ENCODE peak calls at places on chromosomes 1 and 21, in ten cellular contexts. P is A673; H is hepatocyte; C is cardiac muscle cell; G is Caco-2; D is K562; E is spleen; K is CD8-positive, alpha-beta T cell; Y is OCI-LY7; J is IMR-90. V is an unnamed sample.
A peak's percentile ranks its signal among the peaks of the same experiment; 100 is the strongest.

GRCh38 chr1:24639881-24640280 is 3.2 kb upstream of the SRRM1 start:
- DNase-seq in P (no peak), H (no peak), C (no peak), G (no peak), D (no peak), E (no peak), K (no peak), Y (no peak), J (no peak), V (no peak)

GRCh38 chr1:64135501-64136245 is 67.8 kb upstream of the UBE2U start:
- DNase-seq in P (no peak), H (no peak), C (no peak), G (no peak), D (no peak), E (no peak), K (no peak), Y (no peak), J (no peak), V (no peak)

GRCh38 chr1:11735854-11736745 is at the start of gene AGTRAP:
- DNase-seq in P (peak; percentile 93), H (peak; percentile 97), C (peak; percentile 95), G (peak; percentile 92), D (peak; percentile 99), E (peak; percentile 99), K (peak; percentile 86), Y (peak; percentile 93), J (peak; percentile 87), V (peak; percentile 97)

GRCh38 chr1:41714613-41715389 is 203.9 kb downstream of the HIVEP3 start:
- DNase-seq in P (no peak), H (no peak), C (no peak), G (no peak), D (no peak), E (no peak), K (no peak), Y (no peak), J (no peak), V (no peak)

GRCh38 chr1:179055930-179056329 is 25.9 kb upstream of the TOR3A start:
- DNase-seq in P (no peak), H (no peak), C (no peak), G (no peak), D (no peak), E (no peak), K (no peak), Y (no peak), J (no peak), V (no peak)

GRCh38 chr1:230196077-230196476 is 129.0 kb downstream of the GALNT2 start:
- DNase-seq in P (no peak), H (no peak), C (no peak), G (no peak), D (no peak), E (no peak), K (no peak), Y (no peak), J (no peak), V (no peak)

GRCh38 chr1:24981632-24982007 is 51.5 kb upstream of the RUNX3 start:
- DNase-seq in P (no peak), H (no peak), C (no peak), G (no peak), D (no peak), E (peak; percentile 63), K (peak; percentile 48), Y (no peak), J (no peak), V (no peak)

GRCh38 chr1:15684468-15685283 is 556 bp downstream of the PLEKHM2 start:
- DNase-seq in P (no peak), H (peak; percentile 50), C (peak; percentile 72), G (peak; percentile 30), D (peak; percentile 79), E (peak; percentile 89), K (peak; percentile 27), Y (peak; percentile 43), J (no peak), V (peak; percentile 37)

GRCh38 chr1:166166701-166167394 is at the start of gene FAM78B:
- DNase-seq in P (peak; percentile 79), H (peak; percentile 84), C (peak; percentile 84), G (peak; percentile 66), D (peak; percentile 91), E (peak; percentile 86), K (peak; percentile 45), Y (peak; percentile 16), J (peak; percentile 7), V (peak; percentile 89)

GRCh38 chr1:200925821-200926220 is 31.1 kb downstream of the INAVA start:
- DNase-seq in P (no peak), H (no peak), C (no peak), G (no peak), D (no peak), E (no peak), K (no peak), Y (no peak), J (peak; percentile 23), V (no peak)

GRCh38 chr1:116824631-116825399 is 70.6 kb downstream of the CD2 start:
- DNase-seq in P (peak; percentile 46), H (no peak), C (no peak), G (no peak), D (peak; percentile 46), E (no peak), K (no peak), Y (no peak), J (no peak), V (no peak)

GRCh38 chr21:46005081-46005480 is 23.5 kb downstream of the COL6A1 start:
- DNase-seq in P (no peak), H (no peak), C (no peak), G (no peak), D (no peak), E (no peak), K (no peak), Y (no peak), J (no peak), V (peak; percentile 15)

GRCh38 chr21:44380876-44381275 is 27.5 kb downstream of the TRPM2 start:
- DNase-seq in P (no peak), H (no peak), C (no peak), G (no peak), D (no peak), E (no peak), K (no peak), Y (no peak), J (no peak), V (peak; percentile 9)

GRCh38 chr1:169051171-169051570 is 55.3 kb upstream of the ATP1B1 start:
- DNase-seq in P (no peak), H (no peak), C (no peak), G (no peak), D (no peak), E (no peak), K (no peak), Y (no peak), J (no peak), V (no peak)

GRCh38 chr1:169046671-169047070 is 59.8 kb upstream of the ATP1B1 start:
- DNase-seq in P (no peak), H (no peak), C (no peak), G (no peak), D (no peak), E (no peak), K (no peak), Y (no peak), J (no peak), V (no peak)

GRCh38 chr1:169048043-169048442 is 58.4 kb upstream of the ATP1B1 start:
- DNase-seq in P (no peak), H (peak; percentile 19), C (no peak), G (no peak), D (no peak), E (no peak), K (no peak), Y (no peak), J (no peak), V (no peak)

GRCh38 chr1:169047074-169047473 is 59.4 kb upstream of the ATP1B1 start:
- DNase-seq in P (no peak), H (peak; percentile 23), C (no peak), G (no peak), D (no peak), E (no peak), K (no peak), Y (no peak), J (no peak), V (no peak)

DNA sequence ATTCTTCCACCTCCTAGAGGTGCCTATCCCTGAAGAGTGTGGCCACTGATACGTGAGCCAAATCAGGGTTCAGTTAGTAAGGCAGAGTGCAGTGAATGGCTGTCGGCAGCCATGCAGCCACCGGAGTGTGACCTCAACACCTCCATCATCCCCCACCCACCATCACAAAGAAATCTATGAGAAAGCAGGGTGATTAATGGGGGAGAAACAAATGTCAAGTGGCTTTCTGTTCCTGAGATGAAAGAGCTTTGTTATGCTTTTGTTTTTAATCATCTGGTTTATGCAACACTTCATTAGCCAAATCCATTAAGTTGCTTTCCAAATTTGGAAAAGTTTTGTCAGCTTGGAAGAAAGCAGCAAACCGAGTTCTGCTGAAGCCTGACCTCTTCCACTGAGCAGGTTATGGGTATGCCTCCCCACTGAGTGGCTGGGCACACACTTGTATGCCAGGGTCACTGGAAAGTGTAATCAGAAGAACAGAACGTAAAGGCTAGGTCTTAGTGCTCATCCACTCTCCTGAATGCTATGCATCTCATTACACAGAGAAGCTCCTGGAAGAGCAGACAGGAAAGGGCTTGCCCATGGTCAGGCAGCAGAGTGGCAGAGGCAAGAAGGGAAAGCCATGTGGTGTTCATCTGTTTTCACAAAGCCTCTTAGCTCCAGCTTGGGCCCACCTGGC is 57.1 kb upstream of the ATP1B1 start:
- DNase-seq in P (no peak), H (no peak), C (no peak), G (no peak), D (no peak), E (no peak), K (no peak), Y (no peak), J (no peak), V (no peak)
- H3K4me3 ChIP-seq in P (no peak overlapping the region), H (no peak overlapping the region), C (no peak overlapping the region), G (no peak overlapping the region), D (no peak overlapping the region), E (no peak overlapping the region), K (no peak overlapping the region), Y (no peak overlapping the region), J (no peak overlapping the region), V (no peak overlapping the region)

GRCh38 chr1:53615101-53615500 is 123.9 kb downstream of the GLIS1 start:
- DNase-seq in P (no peak), H (no peak), C (no peak), G (no peak), D (no peak), E (peak; percentile 36), K (no peak), Y (no peak), J (no peak), V (peak; percentile 7)
- H3K4me1 ChIP-seq in P (no peaks in the 10 kb centered on the region), H (no peaks in the 10 kb centered on the region), C (no peaks in the 10 kb centered on the region), G (no peaks in the 10 kb centered on the region), D (no peaks in the 10 kb centered on the region), E (no peaks in the 10 kb centered on the region), K (no peaks in the 10 kb centered on the region), Y (no peaks in the 10 kb centered on the region), J (peaks cover 8% of the 10 kb centered on the region), V (no peaks in the 10 kb centered on the region)

GRCh38 chr1:26190373-26190987 is at the start of gene CATSPER4:
- DNase-seq in P (peak; percentile 45), H (peak; percentile 53), C (peak; percentile 74), G (peak; percentile 60), D (peak; percentile 75), E (no peak), K (no peak), Y (peak; percentile 24), J (no peak), V (peak; percentile 67)
- TF ChIP-seq CTCF in P (peak; percentile 31), H (peak; percentile 41), C (no peak), G (peak; percentile 43), D (peak; percentile 82), E (no peak), K (no peak), Y (peak; percentile 36), J (peak; percentile 18), V (peak; percentile 10)

DNA sequence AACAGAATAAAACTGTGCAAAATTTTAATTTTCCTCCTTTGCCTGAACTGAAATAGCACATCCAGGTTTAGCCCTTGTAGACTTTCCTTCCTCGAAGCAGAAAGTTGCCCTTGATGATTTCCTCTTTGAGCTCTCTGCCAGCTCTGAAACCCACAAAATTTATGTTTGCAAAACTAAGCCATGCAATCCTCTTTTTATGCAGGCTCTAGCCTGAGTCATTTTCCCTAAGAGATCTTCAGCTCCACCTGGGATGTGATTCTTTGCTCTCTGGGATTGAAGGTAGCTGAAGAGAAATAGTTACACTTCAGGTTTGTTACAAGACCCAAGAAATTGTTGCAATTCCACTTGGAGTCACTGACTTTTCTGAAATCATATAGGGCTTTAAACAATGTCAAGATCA is 1.4 kb upstream of the F3 start:
- DNase-seq in P (no peak), H (no peak), C (no peak), G (no peak), D (no peak), E (no peak), K (no peak), Y (no peak), J (peak; percentile 69), V (no peak)
- H3K4me3 ChIP-seq in P (peak overlapping the region; percentile 74), H (peak overlapping the region; percentile 72), C (no peak overlapping the region), G (no peak overlapping the region), D (no peak overlapping the region), E (peak overlapping the region; percentile 69), K (no peak overlapping the region), Y (no peak overlapping the region), J (peak overlapping the region; percentile 53), V (no peak overlapping the region)

V was measured in testis.